ENCODE peak calls at places on chromosomes 13 and 19, in nine cellular contexts. L is endothelial cell of umbilical vein, W is spleen, H is K562, B is vagina, O is SK-N-SH, E is HCT116, F is H1, A is stomach. K is an unnamed sample.

GRCh38 chr19:4284176-4284958 is 5.3 kb downstream of the SHD start:
- DNase-seq in L (no peak), W (no peak), H (peak; percentile 97), B (no peak), O (peak; percentile 93), E (peak; percentile 77), F (peak; percentile 89), A (no peak), K (no peak)

GRCh38 chr19:2720777-2721569 is at the start of gene DIRAS1:
- DNase-seq in L (no peak), W (no peak), H (peak; percentile 73), B (no peak), O (peak; percentile 91), E (no peak), F (peak; percentile 77), A (no peak), K (no peak)

GRCh38 chr19:55173717-55174409 is 6.2 kb downstream of the SYT5 start:
- DNase-seq in L (no peak), W (peak; percentile 81), H (peak; percentile 94), B (no peak), O (peak; percentile 74), E (peak; percentile 75), F (peak; percentile 99), A (peak; percentile 43), K (peak; percentile 54)

GRCh38 chr19:582497-583197 is 7.0 kb upstream of the HCN2 start:
- DNase-seq in L (no peak), W (no peak), H (no peak), B (no peak), O (no peak), E (no peak), F (no peak), A (no peak), K (no peak)

GRCh38 chr13:111251646-111252448 is 68.6 kb upstream of the TEX29 start:
- DNase-seq in L (peak; percentile 37), W (no peak), H (no peak), B (no peak), O (peak; percentile 37), E (no peak), F (no peak), A (no peak), K (no peak)

GRCh38 chr13:75762066-75762937 is 126.2 kb downstream of the LMO7 start:
- DNase-seq in L (peak; percentile 76), W (no peak), H (no peak), B (no peak), O (no peak), E (no peak), F (no peak), A (peak; percentile 26), K (no peak)

GRCh38 chr13:99371956-99372355 is 64.8 kb upstream of the GPR183 start:
- DNase-seq in L (no peak), W (no peak), H (no peak), B (no peak), O (no peak), E (no peak), F (no peak), A (no peak), K (no peak)

GRCh38 chr13:109699628-109700071 is 86.7 kb downstream of the IRS2 start:
- DNase-seq in L (no peak), W (no peak), H (no peak), B (no peak), O (no peak), E (no peak), F (peak; percentile 63), A (no peak), K (no peak)

GRCh38 chr19:45800009-45800553 is 7.4 kb upstream of the DMWD start:
- DNase-seq in L (no peak), W (no peak), H (peak; percentile 37), B (no peak), O (no peak), E (no peak), F (no peak), A (no peak), K (no peak)

GRCh38 chr19:55166530-55167268 is at the start of gene DNAAF3:
- DNase-seq in L (peak; percentile 97), W (peak; percentile 91), H (peak; percentile 100), B (no peak), O (peak; percentile 99), E (peak; percentile 97), F (peak; percentile 98), A (peak; percentile 95), K (peak; percentile 89)

GRCh38 chr19:17772172-17772571 is 20.9 kb downstream of the FCHO1 start:
- DNase-seq in L (no peak), W (no peak), H (peak; percentile 66), B (no peak), O (no peak), E (no peak), F (no peak), A (no peak), K (no peak)

GRCh38 chr19:3095375-3096191 is 1.4 kb downstream of the GNA11 start:
- DNase-seq in L (no peak), W (peak; percentile 77), H (peak; percentile 40), B (no peak), O (no peak), E (no peak), F (peak; percentile 68), A (no peak), K (no peak)

GRCh38 chr13:109160887-109161669 is 531.7 kb downstream of the MYO16 start:
- DNase-seq in L (no peak), W (no peak), H (no peak), B (no peak), O (no peak), E (no peak), F (no peak), A (no peak), K (no peak)

GRCh38 chr13:105972306-105972721 is 563.1 kb downstream of the EFNB2 start:
- DNase-seq in L (no peak), W (no peak), H (no peak), B (no peak), O (no peak), E (no peak), F (no peak), A (no peak), K (no peak)

GRCh38 chr13:100633461-100633860 is 41.1 kb downstream of the TMTC4 start:
- DNase-seq in L (no peak), W (no peak), H (no peak), B (no peak), O (no peak), E (no peak), F (no peak), A (no peak), K (peak; percentile 43)

DNA sequence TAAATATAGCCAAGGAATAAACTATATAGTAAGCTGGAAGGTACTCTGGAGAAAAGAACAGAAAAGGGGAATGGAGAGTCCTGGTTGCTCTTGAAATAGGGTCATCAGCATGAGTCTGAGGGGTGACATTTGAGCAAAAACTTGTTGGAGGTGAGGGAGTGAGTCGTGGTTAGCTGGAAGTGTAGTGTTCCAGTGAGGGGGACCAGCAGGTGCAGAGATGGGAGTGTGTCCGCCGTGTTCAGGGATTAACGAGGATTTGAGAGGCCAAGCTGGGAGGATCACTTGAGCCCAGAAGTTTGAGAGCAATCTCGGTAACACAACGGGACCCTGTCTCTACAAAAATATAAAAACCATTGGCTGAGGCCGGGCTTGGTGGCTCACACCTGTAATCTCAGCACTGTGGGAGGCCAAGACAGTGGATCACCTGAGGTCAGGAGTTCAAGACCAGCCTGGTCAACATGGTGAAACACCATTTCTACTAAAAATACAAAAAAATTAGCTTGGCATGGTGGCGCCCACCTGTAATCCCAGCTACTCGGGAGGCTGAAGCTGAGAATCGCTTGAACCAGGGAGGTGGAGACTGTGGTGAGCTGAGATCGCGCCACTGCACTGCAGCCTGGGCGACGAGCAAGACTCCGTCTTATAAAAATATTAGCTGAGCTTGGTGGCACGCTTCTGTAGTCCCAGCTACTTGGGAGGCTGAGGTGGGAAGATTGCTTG is 1.1 kb downstream of the SUPT5H start:
- DNase-seq in L (no peak), W (no peak), H (no peak), B (no peak), O (no peak), E (no peak), F (no peak), A (no peak), K (no peak)
- H3K27ac ChIP-seq in L (peak overlapping the region; percentile 94), W (peak overlapping the region; percentile 94), H (peak overlapping the region; percentile 72), B (peak overlapping the region; percentile 95), O (peak overlapping the region; percentile 96), E (no peak overlapping the region), F (no peak overlapping the region), A (peak overlapping the region; percentile 94), K (peak overlapping the region; percentile 85)

DNA sequence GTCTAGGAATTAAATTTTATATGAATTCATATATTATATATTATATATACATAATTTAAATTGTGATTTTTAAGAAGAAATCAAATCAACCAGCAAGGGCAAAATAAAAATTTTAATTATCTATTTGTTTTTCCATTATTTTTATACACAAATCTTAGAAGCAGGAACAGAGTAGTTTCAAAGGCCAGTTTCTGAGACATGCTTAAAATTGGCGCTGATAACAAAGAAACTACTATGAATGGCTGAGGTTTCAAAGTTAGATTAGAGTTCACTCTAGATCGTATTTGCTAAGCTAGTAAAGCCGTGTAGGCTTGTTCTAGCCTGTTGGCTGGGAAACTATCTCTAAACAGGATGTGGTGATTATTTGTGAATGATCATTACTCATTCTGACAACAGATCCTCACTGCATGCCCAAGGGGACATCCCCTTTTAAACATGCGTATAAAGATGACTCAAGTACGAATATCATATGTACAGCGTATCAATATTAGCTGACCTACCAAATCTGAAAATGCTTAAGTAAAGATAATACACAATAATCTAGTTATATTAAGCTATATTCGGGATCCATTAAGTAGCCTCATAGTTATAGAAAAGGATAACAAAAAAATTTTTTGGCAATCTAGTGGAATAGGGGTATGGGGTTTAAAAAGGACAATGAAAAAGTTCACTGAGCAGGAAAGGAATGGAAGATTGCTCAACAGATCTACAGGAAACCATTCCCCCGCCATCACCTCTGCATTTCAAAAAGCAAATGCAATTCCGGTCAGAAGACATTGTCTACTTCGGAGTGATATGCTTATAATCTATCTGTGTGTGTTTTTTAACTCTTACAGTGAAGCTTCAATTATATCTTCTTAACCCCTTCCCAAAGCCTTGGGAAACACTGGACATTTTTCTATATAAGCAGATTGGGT is 150.1 kb downstream of the SHISA2 start:
- DNase-seq in L (peak; percentile 55), W (no peak), H (no peak), B (no peak), O (peak; percentile 51), E (no peak), F (no peak), A (no peak), K (peak; percentile 18)
- TF ChIP-seq POLR2AphosphoS5 in L (no peak), W (no peak), H (no peak), B (no peak), O (no peak), E (no peak), F (no peak), A (peak; percentile 31), K (no peak)

GRCh38 chr19:37977992-37978391 is 71.0 kb downstream of the SIPA1L3 start:
- DNase-seq in L (peak; percentile 37), W (no peak), H (no peak), B (no peak), O (no peak), E (no peak), F (no peak), A (no peak), K (no peak)
- H3K27ac ChIP-seq in L (peak overlapping the region; percentile 59), W (peak overlapping the region; percentile 83), H (no peak overlapping the region), B (no peak overlapping the region), O (peak overlapping the region; percentile 62), E (no peak overlapping the region), F (no peak overlapping the region), A (no peak overlapping the region), K (no peak overlapping the region)

DNA sequence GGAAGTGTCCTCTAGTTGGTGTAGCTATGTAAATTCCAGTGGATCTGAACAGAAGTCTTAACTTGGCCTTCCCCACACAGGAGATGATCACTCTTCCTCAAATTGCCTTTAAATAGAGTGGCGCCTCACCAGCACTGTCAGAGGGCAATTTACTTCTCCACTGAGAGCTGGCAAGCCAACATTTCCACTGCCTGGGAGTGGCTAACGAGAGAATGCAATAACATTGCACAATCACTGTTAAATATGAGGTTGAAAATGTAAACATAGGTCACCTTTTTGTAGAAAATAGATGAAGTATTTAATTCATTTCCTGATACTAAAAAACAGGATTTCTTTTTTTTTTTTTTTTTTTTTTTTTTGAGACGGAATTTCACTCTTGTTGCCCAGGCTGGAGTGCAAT is 55.4 kb upstream of the UBL3 start:
- DNase-seq in L (peak; percentile 3), W (no peak), H (no peak), B (no peak), O (no peak), E (no peak), F (no peak), A (peak; percentile 71), K (no peak)
- TF ChIP-seq POLR2AphosphoS5 in L (no peak), W (no peak), H (no peak), B (no peak), O (no peak), E (no peak), F (no peak), A (peak; percentile 67), K (no peak)

K was measured in Panc1.